ENCODE peak calls at places on chromosome 17, in ten cellular contexts. N is ovary, G is prostate gland, M is sigmoid colon, R is body of pancreas, O is transverse colon, F is esophagus squamous epithelium, S is IMR-90, Z is gastrocnemius medialis, X is heart left ventricle. Y is an unnamed sample. For H3K27me3, the result is how much of the 10 kb centered on the place peaks cover.

GRCh38 chr17:42653179-42654124 is 5.6 kb upstream of the TUBG2 start:
- DNase-seq in N (peak), G (peak), M (peak), R (peak), O (peak), F (no peak), S (peak), Z (no peak), X (peak), Y (peak)

GRCh38 chr17:73715714-73716113 is 71.5 kb upstream of the SDK2 start:
- DNase-seq in N (no peak), G (no peak), M (no peak), R (no peak), O (no peak), F (no peak), S (no peak), Z (no peak), X (no peak), Y (no peak)

GRCh38 chr17:81902653-81903414 is 796 bp downstream of the NPB start:
- DNase-seq in N (peak), G (no peak), M (no peak), R (no peak), O (no peak), F (no peak), S (no peak), Z (no peak), X (peak), Y (no peak)

GRCh38 chr17:32903774-32904673 is 23.9 kb upstream of the TMEM98 start:
- DNase-seq in N (no peak), G (no peak), M (no peak), R (no peak), O (no peak), F (no peak), S (no peak), Z (no peak), X (no peak), Y (no peak)

GRCh38 chr17:14508156-14508555 is 207.3 kb downstream of the HS3ST3B1 start:
- DNase-seq in N (no peak), G (no peak), M (no peak), R (no peak), O (no peak), F (no peak), S (no peak), Z (no peak), X (no peak), Y (no peak)

GRCh38 chr17:34998205-34998604 is 17.9 kb downstream of the LIG3 start:
- DNase-seq in N (no peak), G (peak), M (peak), R (peak), O (peak), F (peak), S (peak), Z (peak), X (peak), Y (no peak)

GRCh38 chr17:75876190-75876937 is 2.0 kb downstream of the TRIM47 start:
- DNase-seq in N (peak), G (no peak), M (peak), R (peak), O (peak), F (no peak), S (no peak), Z (no peak), X (peak), Y (no peak)

GRCh38 chr17:35793257-35793656 is 2.2 kb downstream of the MMP28 start:
- DNase-seq in N (no peak), G (no peak), M (peak), R (no peak), O (no peak), F (no peak), S (no peak), Z (no peak), X (no peak), Y (no peak)

GRCh38 chr17:63445571-63446217 is 412 bp downstream of the CYB561 start:
- DNase-seq in N (no peak), G (peak), M (no peak), R (peak), O (peak), F (no peak), S (no peak), Z (no peak), X (no peak), Y (peak)

GRCh38 chr17:43517161-43517560 is 29.0 kb downstream of the ETV4 start:
- DNase-seq in N (no peak), G (peak), M (no peak), R (no peak), O (no peak), F (no peak), S (no peak), Z (no peak), X (no peak), Y (no peak)

GRCh38 chr17:82371333-82372062 is at the start of gene UTS2R:
- DNase-seq in N (no peak), G (no peak), M (no peak), R (no peak), O (no peak), F (no peak), S (no peak), Z (no peak), X (no peak), Y (no peak)

GRCh38 chr17:39925282-39926134 is 1.9 kb downstream of the ORMDL3 start:
- DNase-seq in N (no peak), G (no peak), M (no peak), R (peak), O (no peak), F (no peak), S (no peak), Z (no peak), X (no peak), Y (no peak)

GRCh38 chr17:55710410-55710809 is 12.3 kb downstream of the TMEM100 start:
- DNase-seq in N (no peak), G (no peak), M (no peak), R (no peak), O (no peak), F (no peak), S (no peak), Z (peak), X (no peak), Y (no peak)

GRCh38 chr17:36727577-36727976 is 126.2 kb downstream of the MRM1 start:
- DNase-seq in N (no peak), G (no peak), M (no peak), R (no peak), O (no peak), F (no peak), S (no peak), Z (no peak), X (no peak), Y (no peak)

GRCh38 chr17:73841431-73842060 is 197.3 kb upstream of the SDK2 start:
- DNase-seq in N (no peak), G (no peak), M (no peak), R (no peak), O (peak), F (no peak), S (no peak), Z (no peak), X (no peak), Y (no peak)

GRCh38 chr17:55433629-55434422 is 12.2 kb upstream of the MMD start:
- DNase-seq in N (no peak), G (peak), M (peak), R (peak), O (peak), F (no peak), S (peak), Z (no peak), X (no peak), Y (no peak)

GRCh38 chr17:75077490-75078096 is 10.2 kb upstream of the SLC16A5 start:
- DNase-seq in N (peak), G (peak), M (peak), R (peak), O (peak), F (no peak), S (no peak), Z (peak), X (peak), Y (peak)

GRCh38 chr17:20989991-20990855 is 52.6 kb downstream of the USP22 start:
- DNase-seq in N (no peak), G (no peak), M (peak), R (no peak), O (no peak), F (no peak), S (no peak), Z (no peak), X (no peak), Y (no peak)

GRCh38 chr17:20988896-20989295 is 53.9 kb downstream of the USP22 start:
- DNase-seq in N (no peak), G (no peak), M (no peak), R (no peak), O (no peak), F (no peak), S (no peak), Z (no peak), X (no peak), Y (no peak)

GRCh38 chr17:20988001-20988641 is 54.7 kb downstream of the USP22 start:
- DNase-seq in N (no peak), G (no peak), M (no peak), R (no peak), O (no peak), F (no peak), S (no peak), Z (no peak), X (no peak), Y (no peak)

GRCh38 chr17:20987511-20987910 is 55.3 kb downstream of the USP22 start:
- DNase-seq in N (no peak), G (no peak), M (no peak), R (no peak), O (no peak), F (no peak), S (no peak), Z (no peak), X (no peak), Y (no peak)

GRCh38 chr17:20989481-20989880 is 53.3 kb downstream of the USP22 start:
- DNase-seq in N (no peak), G (no peak), M (peak), R (no peak), O (no peak), F (no peak), S (no peak), Z (no peak), X (no peak), Y (no peak)
- TF ChIP-seq POLR2A in N (no peak), G (no peak), M (no peak), R (no peak), O (no peak), F (no peak), S (no peak), Z (no peak), X (no peak), Y (no peak)

DNA sequence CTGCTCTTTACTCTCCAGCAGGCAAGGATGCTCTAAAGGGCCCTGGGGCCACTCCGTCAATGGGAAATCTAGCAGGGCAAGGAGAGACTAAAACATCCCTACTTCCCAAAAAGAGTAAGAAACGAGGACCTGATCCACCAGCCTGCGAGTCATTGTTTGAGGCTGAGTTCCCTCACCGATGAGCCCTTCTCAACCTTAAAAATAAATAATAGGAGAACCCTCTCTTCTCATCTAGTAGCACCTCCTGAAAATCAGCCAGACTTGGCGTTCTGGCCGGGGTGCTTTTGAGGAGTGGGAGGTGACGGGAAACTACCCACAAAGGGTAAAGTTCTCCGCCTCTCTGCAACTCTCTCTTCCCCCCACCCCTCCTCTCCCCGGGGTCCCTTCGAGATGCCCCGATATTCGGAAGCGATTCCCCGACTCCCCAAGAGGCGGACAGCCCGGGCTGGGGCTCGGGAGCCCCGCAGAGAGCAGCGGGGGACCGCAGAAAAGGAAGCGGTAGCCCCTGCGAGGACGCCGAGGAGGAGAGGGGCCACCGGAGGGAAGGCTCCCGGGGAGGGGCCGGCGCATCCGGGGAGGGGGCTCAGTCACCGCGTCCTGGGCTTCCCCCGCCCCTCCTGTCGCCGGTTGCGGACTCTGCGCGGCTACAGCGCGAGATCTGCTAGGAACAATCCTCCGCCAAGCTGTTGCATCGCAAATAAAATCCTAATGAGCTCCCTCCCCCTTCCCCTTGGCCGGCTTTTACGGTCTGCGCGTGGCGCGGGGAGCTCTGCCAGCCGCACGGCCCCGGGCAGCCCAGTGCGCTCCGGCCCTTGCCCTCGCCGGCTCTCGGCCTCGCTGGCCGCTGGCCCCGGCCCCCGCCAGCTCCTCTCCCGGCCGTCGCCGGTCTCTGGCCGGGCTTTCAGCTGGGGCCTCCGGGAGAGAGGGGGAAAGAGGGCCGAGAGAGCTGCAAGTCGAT is 1.3 kb downstream of the HOXB9 start:
- DNase-seq in N (no peak), G (no peak), M (no peak), R (no peak), O (peak), F (no peak), S (no peak), Z (no peak), X (no peak), Y (no peak)
- H3K27me3 ChIP-seq in N (under half), G (half or more), M (half or more), R (under half), O (half or more), F (half or more), S (half or more), Z (half or more), X (half or more), Y (under half)

DNA sequence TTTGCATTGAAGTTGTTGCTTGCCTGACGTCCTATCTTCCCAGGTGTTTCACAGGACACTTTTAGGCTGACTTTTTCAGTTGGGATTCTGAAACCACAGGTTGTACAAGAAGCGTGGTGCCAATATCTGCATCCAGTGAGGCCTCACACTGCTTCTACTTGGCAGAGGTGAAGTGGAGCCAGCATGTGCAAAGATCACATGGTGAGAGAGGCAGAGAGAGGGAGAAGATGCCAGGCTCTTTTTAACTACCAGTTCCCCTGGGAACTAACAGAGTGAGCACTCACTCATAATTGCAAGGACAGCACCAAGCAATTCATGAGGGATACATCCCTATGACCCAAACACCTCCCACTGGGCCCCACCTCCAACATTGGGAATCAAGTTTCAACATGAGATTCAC is 5.8 kb upstream of the ABCA6 start:
- DNase-seq in N (no peak), G (no peak), M (no peak), R (no peak), O (no peak), F (no peak), S (no peak), Z (no peak), X (no peak), Y (no peak)
- TF ChIP-seq POLR2A in N (no peak), G (no peak), M (no peak), R (no peak), O (no peak), F (no peak), S (no peak), Z (no peak), X (no peak), Y (no peak)

GRCh38 chr17:78820122-78820792 is 20.4 kb downstream of the USP36 start:
- DNase-seq in N (no peak), G (no peak), M (no peak), R (no peak), O (no peak), F (no peak), S (no peak), Z (no peak), X (no peak), Y (no peak)

GRCh38 chr17:78823282-78824046 is 17.1 kb downstream of the USP36 start:
- DNase-seq in N (no peak), G (no peak), M (no peak), R (no peak), O (no peak), F (no peak), S (no peak), Z (no peak), X (no peak), Y (no peak)

GRCh38 chr17:78822552-78822951 is 18.1 kb downstream of the USP36 start:
- DNase-seq in N (no peak), G (no peak), M (no peak), R (no peak), O (no peak), F (no peak), S (peak), Z (no peak), X (no peak), Y (no peak)

GRCh38 chr17:78820841-78821240 is 19.8 kb downstream of the USP36 start:
- DNase-seq in N (no peak), G (no peak), M (no peak), R (no peak), O (no peak), F (no peak), S (no peak), Z (no peak), X (no peak), Y (no peak)

GRCh38 chr17:78821961-78822360 is 18.7 kb downstream of the USP36 start:
- DNase-seq in N (no peak), G (no peak), M (no peak), R (no peak), O (no peak), F (no peak), S (peak), Z (no peak), X (no peak), Y (no peak)
- H3K27me3 ChIP-seq in N (under half), G (under half), M (under half), R (under half), O (under half), F (under half), S (under half), Z (under half), X (under half), Y (under half)

GRCh38 chr17:16934836-16935235 is 37.1 kb downstream of the TNFRSF13B start:
- DNase-seq in N (no peak), G (no peak), M (peak), R (no peak), O (no peak), F (no peak), S (no peak), Z (no peak), X (no peak), Y (no peak)
- TF ChIP-seq POLR2A in N (no peak), G (no peak), M (no peak), R (no peak), O (no peak), F (no peak), S (no peak), Z (no peak), X (no peak), Y (no peak)

GRCh38 chr17:49910858-49911204 is 58.2 kb upstream of the DLX4 start:
- DNase-seq in N (no peak), G (no peak), M (no peak), R (no peak), O (no peak), F (no peak), S (no peak), Z (no peak), X (no peak), Y (no peak)
- H3K27me3 ChIP-seq in N (under half), G (under half), M (half or more), R (under half), O (half or more), F (under half), S (half or more), Z (half or more), X (half or more), Y (under half)

DNA sequence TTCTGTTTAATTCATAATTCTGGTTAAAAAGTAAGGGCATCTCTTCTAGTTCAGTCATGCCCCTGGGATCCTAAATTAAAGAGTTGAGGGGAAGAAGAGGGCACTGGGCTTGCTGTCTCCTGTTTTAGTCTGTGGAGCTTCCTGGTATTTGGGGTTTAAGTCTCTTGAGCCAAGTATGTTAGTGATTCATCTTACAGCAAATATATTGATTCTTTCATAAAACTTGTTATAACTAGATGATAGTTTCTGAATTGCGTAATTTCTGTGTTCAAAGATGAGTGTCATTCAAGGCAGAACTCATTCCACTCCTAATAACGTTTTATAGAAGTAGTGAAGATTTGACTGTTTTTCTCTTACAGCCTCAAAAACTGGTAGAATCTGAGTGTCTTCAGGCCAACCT is 1.7 kb downstream of the TXNDC17 start:
- DNase-seq in N (no peak), G (no peak), M (no peak), R (no peak), O (no peak), F (no peak), S (peak), Z (no peak), X (no peak), Y (no peak)
- TF ChIP-seq POLR2A in N (no peak), G (no peak), M (no peak), R (no peak), O (no peak), F (no peak), S (no peak), Z (no peak), X (no peak), Y (no peak)